ENCODE peak calls at places on chromosomes 5 and 9, in nine cellular contexts. A is suprapubic skin, U is Calu3, D is mesothelial cell of epicardium, P is GM12865, L is cardiac muscle cell, K is Caco-2, W is T-helper 2 cell, S is T-cell. Y is an unnamed sample.

GRCh38 chr9:136292591-136293448 is 11.1 kb downstream of the CCDC187 start:
- DNase-seq in D (no peak), U (no peak), K (no peak), P (no peak), L (no peak), S (no peak), W (no peak), A (no peak), Y (no peak)

GRCh38 chr9:19992556-19992955 is 203.7 kb upstream of the SLC24A2 start:
- DNase-seq in S (no peak), L (peak; percentile 42), A (no peak), K (no peak), D (no peak), W (no peak), U (no peak), P (no peak), Y (no peak)

GRCh38 chr5:56415356-56415765 is 182.2 kb upstream of the ANKRD55 start:
- DNase-seq in U (peak; percentile 19), P (peak; percentile 83), W (no peak), S (no peak), A (no peak), K (peak; percentile 82), L (peak; percentile 86), D (no peak), Y (no peak)

GRCh38 chr5:125813221-125813974 is 609.8 kb upstream of the GRAMD2B start:
- DNase-seq in S (no peak), D (no peak), P (no peak), A (no peak), L (no peak), K (no peak), U (no peak), W (no peak), Y (no peak)

GRCh38 chr5:10702911-10703491 is 58.0 kb downstream of the DAP start:
- DNase-seq in A (no peak), K (no peak), D (no peak), L (peak; percentile 35), S (no peak), U (peak; percentile 28), P (no peak), W (no peak), Y (no peak)

GRCh38 chr5:40479939-40480338 is 199.8 kb upstream of the PTGER4 start:
- DNase-seq in D (no peak), A (no peak), W (no peak), P (no peak), L (no peak), S (no peak), U (no peak), K (no peak), Y (no peak)

GRCh38 chr9:88006511-88007290 is 32.4 kb upstream of the CDK20 start:
- DNase-seq in S (no peak), K (no peak), U (no peak), A (no peak), L (no peak), W (no peak), D (no peak), P (peak; percentile 0), Y (no peak)

GRCh38 chr9:93288891-93289883 is 105.2 kb downstream of the WNK2 start:
- DNase-seq in S (no peak), A (no peak), D (no peak), L (peak; percentile 45), K (peak; percentile 29), W (no peak), P (no peak), U (peak; percentile 58), Y (no peak)

GRCh38 chr9:37952731-37953130 is 48.8 kb upstream of the SLC25A51 start:
- DNase-seq in P (no peak), U (no peak), W (no peak), S (no peak), D (no peak), A (no peak), L (peak; percentile 49), K (no peak), Y (no peak)

GRCh38 chr9:109726122-109726521 is 53.9 kb upstream of the PALM2AKAP2 start:
- DNase-seq in L (no peak), S (no peak), U (no peak), W (no peak), K (no peak), A (no peak), D (no peak), P (no peak), Y (no peak)